ENCODE peak calls at places on chromosome 1, in seven cellular contexts. Y is pancreas, L is AG04450, I is ovary, Z is PC-9, T is HFF-Myc, P is A673. J is an unnamed sample.

GRCh38 chr1:9689011-9689706 is 37.6 kb downstream of the PIK3CD start:
- DNase-seq in Y (peak), L (no peak), I (peak), Z (peak), T (no peak), P (peak), J (no peak)

GRCh38 chr1:36309397-36309796 is 3.2 kb downstream of the SH3D21 start:
- DNase-seq in Y (no peak), L (no peak), I (no peak), Z (no peak), T (no peak), P (no peak), J (no peak)

GRCh38 chr1:105137543-105138444 is 1388.1 kb downstream of the AMY1C start:
- DNase-seq in Y (no peak), L (no peak), I (peak), Z (peak), T (no peak), P (peak), J (no peak)

GRCh38 chr1:112386786-112387346 is 9.1 kb upstream of the CTTNBP2NL start:
- DNase-seq in Y (no peak), L (no peak), I (no peak), Z (no peak), T (no peak), P (no peak), J (no peak)

GRCh38 chr1:40830419-40830943 is 31.7 kb downstream of the CITED4 start:
- DNase-seq in Y (no peak), L (no peak), I (no peak), Z (no peak), T (no peak), P (no peak), J (no peak)

GRCh38 chr1:69258842-69259241 is 308.9 kb upstream of the LRRC7 start:
- DNase-seq in Y (no peak), L (no peak), I (no peak), Z (no peak), T (no peak), P (no peak), J (no peak)

GRCh38 chr1:48182441-48182840 is 40.1 kb upstream of the SLC5A9 start:
- DNase-seq in Y (no peak), L (no peak), I (no peak), Z (no peak), T (no peak), P (no peak), J (no peak)

GRCh38 chr1:21665711-21666571 is 3.2 kb downstream of the RAP1GAP start:
- DNase-seq in Y (no peak), L (no peak), I (no peak), Z (no peak), T (no peak), P (no peak), J (no peak)

GRCh38 chr1:223611939-223612338 is 53.6 kb downstream of the CAPN8 start:
- DNase-seq in Y (no peak), L (no peak), I (no peak), Z (no peak), T (no peak), P (no peak), J (no peak)

GRCh38 chr1:111920221-111921024 is 69.0 kb downstream of the KCND3 start:
- DNase-seq in Y (no peak), L (no peak), I (no peak), Z (no peak), T (peak), P (no peak), J (peak)

DNA sequence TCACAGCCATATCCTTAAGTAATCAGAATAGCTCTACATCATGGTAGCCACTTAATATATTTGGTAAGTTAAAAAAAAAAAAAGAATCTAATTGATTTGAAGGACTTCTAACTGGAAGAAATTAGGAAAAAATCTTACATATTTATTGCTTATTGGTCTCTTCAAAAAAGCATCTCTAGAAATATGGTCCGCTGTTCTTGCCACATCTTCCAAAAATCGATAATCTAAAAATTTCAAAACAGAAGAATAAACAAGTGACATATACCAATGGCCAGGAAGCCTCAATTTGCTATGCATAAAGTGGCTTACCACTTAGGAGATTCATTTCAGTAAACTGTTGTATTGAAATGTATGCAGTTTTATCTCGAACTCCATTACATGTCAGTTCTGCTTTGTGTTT is 2.3 kb downstream of the ZNHIT6 start:
- DNase-seq in Y (no peak), L (no peak), I (no peak), Z (no peak), T (no peak), P (no peak), J (no peak)
- H3K4me3 ChIP-seq in Y (no peak), L (no peak), I (no peak), Z (peak), T (peak), P (no peak), J (no peak)

GRCh38 chr1:59771361-59771760 is 43.4 kb upstream of the HOOK1 start:
- DNase-seq in Y (no peak), L (no peak), I (no peak), Z (no peak), T (no peak), P (no peak), J (no peak)

GRCh38 chr1:59779949-59780348 is 34.8 kb upstream of the HOOK1 start:
- DNase-seq in Y (no peak), L (no peak), I (no peak), Z (no peak), T (no peak), P (peak), J (no peak)

GRCh38 chr1:59775480-59775879 is 39.3 kb upstream of the HOOK1 start:
- DNase-seq in Y (no peak), L (no peak), I (no peak), Z (no peak), T (no peak), P (no peak), J (no peak)

GRCh38 chr1:59776960-59777852 is 37.5 kb upstream of the HOOK1 start:
- DNase-seq in Y (no peak), L (no peak), I (no peak), Z (no peak), T (no peak), P (peak), J (no peak)
- TF ChIP-seq CTCF in Y (no peak), L (peak), I (no peak), Z (no peak), T (peak), P (peak), J (peak)

GRCh38 chr1:207823531-207823879 is 71.7 kb downstream of the CD46 start:
- DNase-seq in Y (no peak), L (no peak), I (no peak), Z (no peak), T (no peak), P (no peak), J (no peak)
- H3K4me3 ChIP-seq in Y (peak), L (peak), I (peak), Z (peak), T (peak), P (no peak), J (peak)

GRCh38 chr1:7805460-7805859 is 21.4 kb downstream of the PER3 start:
- DNase-seq in Y (no peak), L (no peak), I (no peak), Z (no peak), T (no peak), P (no peak), J (no peak)
- TF ChIP-seq CTCF in Y (no peak), L (no peak), I (no peak), Z (no peak), T (no peak), P (no peak), J (no peak)

DNA sequence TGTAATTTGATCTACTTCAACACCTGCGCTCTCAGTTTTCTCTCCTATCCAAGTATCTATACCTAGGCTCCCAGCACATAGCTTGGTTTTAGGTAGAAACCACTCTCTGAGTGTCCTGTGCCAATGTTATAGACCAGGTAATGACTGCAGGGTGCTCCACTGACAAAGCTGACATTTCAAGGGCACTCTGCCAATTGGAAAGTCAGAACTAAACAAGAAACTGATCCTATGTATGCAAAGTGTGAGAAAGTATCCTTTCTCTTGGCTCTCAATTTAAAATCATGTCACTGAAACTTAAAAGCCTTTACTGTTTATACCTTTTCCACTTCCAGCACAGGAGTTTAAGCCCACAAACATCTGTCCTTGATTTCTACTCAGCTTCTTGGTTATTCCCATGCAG is 45.0 kb upstream of the AIM2 start:
- DNase-seq in Y (no peak), L (no peak), I (no peak), Z (no peak), T (no peak), P (no peak), J (no peak)
- H3K4me3 ChIP-seq in Y (no peak), L (no peak), I (no peak), Z (no peak), T (no peak), P (no peak), J (no peak)

DNA sequence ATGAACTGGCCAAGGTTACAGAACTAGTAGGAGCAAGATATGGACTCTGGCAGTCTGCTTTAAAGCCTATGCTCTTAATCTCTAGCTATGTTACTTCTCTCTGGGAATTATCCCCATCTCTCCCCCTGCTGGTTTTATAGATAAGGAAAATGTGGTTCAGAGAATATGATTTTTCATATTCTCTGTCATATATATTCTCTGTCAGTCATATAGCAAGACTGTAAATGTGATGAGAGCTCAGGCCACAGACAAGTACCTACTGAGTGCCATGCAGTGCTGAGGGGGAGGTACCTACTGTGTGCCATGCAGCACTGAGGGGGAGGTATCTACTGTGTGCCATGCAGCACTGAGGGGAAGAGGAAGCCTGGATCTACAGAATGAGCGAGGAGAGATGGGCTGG is 220.3 kb upstream of the FGGY start:
- DNase-seq in Y (no peak), L (no peak), I (no peak), Z (no peak), T (no peak), P (peak), J (no peak)
- TF ChIP-seq CTCF in Y (no peak), L (peak), I (peak), Z (peak), T (no peak), P (peak), J (peak)

GRCh38 chr1:203860396-203860951 is 925 bp upstream of the SNRPE start:
- DNase-seq in Y (peak), L (no peak), I (peak), Z (peak), T (no peak), P (peak), J (peak)
- H3K4me3 ChIP-seq in Y (peak), L (peak), I (peak), Z (peak), T (peak), P (peak), J (peak)

GRCh38 chr1:203362561-203363055 is 11.7 kb upstream of the FMOD start:
- DNase-seq in Y (no peak), L (no peak), I (no peak), Z (no peak), T (no peak), P (no peak), J (no peak)

GRCh38 chr1:203364013-203364730 is 13.2 kb upstream of the FMOD start:
- DNase-seq in Y (no peak), L (no peak), I (peak), Z (no peak), T (no peak), P (no peak), J (peak)

GRCh38 chr1:203359010-203359571 is 8.2 kb upstream of the FMOD start:
- DNase-seq in Y (no peak), L (no peak), I (peak), Z (no peak), T (no peak), P (no peak), J (no peak)

GRCh38 chr1:203361843-203362524 is 11.1 kb upstream of the FMOD start:
- DNase-seq in Y (no peak), L (no peak), I (no peak), Z (no peak), T (no peak), P (no peak), J (no peak)

DNA sequence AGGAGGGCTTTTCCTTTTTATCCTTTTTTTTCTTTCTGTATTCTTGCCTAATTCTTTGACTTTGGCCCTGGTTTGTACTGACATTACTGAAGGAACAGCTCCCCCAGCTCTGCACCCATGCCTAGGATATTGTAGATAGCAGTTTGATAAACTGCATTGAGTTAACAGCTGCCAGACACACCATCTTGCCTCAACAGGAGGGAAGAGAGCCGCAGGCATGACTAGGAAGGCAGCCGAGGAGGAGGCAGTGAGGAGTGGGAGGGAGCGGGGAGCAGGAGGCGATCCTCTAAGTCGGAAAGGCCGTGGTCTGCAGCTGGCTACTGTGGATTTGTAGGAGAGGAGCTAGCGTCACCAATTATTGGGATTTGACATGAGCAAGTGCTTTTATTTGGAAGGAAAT is 9.8 kb upstream of the FMOD start:
- DNase-seq in Y (no peak), L (no peak), I (no peak), Z (no peak), T (no peak), P (no peak), J (no peak)
- TF ChIP-seq CTCF in Y (no peak), L (no peak), I (no peak), Z (no peak), T (no peak), P (no peak), J (no peak)

J was measured in retinal pigment epithelial cell.